ENCODE peak calls at places on chromosomes 3 and 15, in four cellular contexts. E is bronchial epithelial cell, P is OCI-LY7, T is mammary epithelial cell. H is an unnamed sample.

GRCh38 chr15:24684313-24684712 is 8.7 kb downstream of the NPAP1 start:
- DNase-seq in T (no peak), P (no peak), E (no peak), H (no peak)

GRCh38 chr3:76021376-76021775 is 236.0 kb upstream of the ZNF717 start:
- DNase-seq in T (no peak), E (peak), P (no peak), H (peak)

GRCh38 chr3:33544126-33544525 is 103.9 kb upstream of the UBP1 start:
- DNase-seq in P (no peak), E (no peak), T (no peak), H (no peak)

GRCh38 chr15:78059110-78059839 is 18.2 kb downstream of the TBC1D2B start:
- DNase-seq in P (peak), E (peak), T (no peak), H (peak)

GRCh38 chr15:40506964-40507571 is 36.3 kb downstream of the CHST14 start:
- DNase-seq in T (peak), P (peak), E (peak), H (peak)

GRCh38 chr15:50820808-50821382 is 55.4 kb upstream of the SPPL2A start:
- DNase-seq in P (no peak), E (no peak), T (peak), H (no peak)

GRCh38 chr3:147838650-147839049 is 429.5 kb downstream of the ZIC1 start:
- DNase-seq in T (peak), P (no peak), E (no peak), H (peak)

GRCh38 chr3:7630925-7631324 is 770.0 kb downstream of the GRM7 start:
- DNase-seq in P (no peak), E (no peak), T (no peak), H (peak)

GRCh38 chr3:122255757-122256439 is 69.2 kb upstream of the CSTA start:
- DNase-seq in P (peak), T (no peak), E (no peak), H (no peak)

GRCh38 chr3:154095832-154096421 is 25.3 kb upstream of the ARHGEF26 start:
- DNase-seq in P (no peak), T (no peak), E (peak), H (peak)

GRCh38 chr3:114451561-114452018 is 157.8 kb downstream of the TIGIT start:
- DNase-seq in T (peak), P (no peak), E (no peak), H (no peak)

GRCh38 chr15:78437107-78437761 is 782 bp upstream of the IREB2 start:
- DNase-seq in P (peak), T (no peak), E (no peak), H (no peak)

GRCh38 chr3:94303897-94304296 is 241.0 kb downstream of the NSUN3 start:
- DNase-seq in P (no peak), E (no peak), T (no peak), H (peak)

GRCh38 chr3:9014189-9014588 is 50.9 kb upstream of the RAD18 start:
- DNase-seq in T (no peak), E (peak), P (no peak), H (no peak)

GRCh38 chr15:25693321-25694237 is 169.5 kb downstream of the ATP10A start:
- DNase-seq in P (peak), E (no peak), T (no peak), H (no peak)

GRCh38 chr3:53845881-53846133 is 412 bp downstream of the CHDH start:
- DNase-seq in T (no peak), P (no peak), E (no peak), H (no peak)

GRCh38 chr3:53846851-53847155 is 435 bp downstream of the IL17RB start:
- DNase-seq in E (no peak), P (no peak), T (no peak), H (no peak)

GRCh38 chr3:53844262-53845102 is 1.7 kb downstream of the CHDH start:
- DNase-seq in T (no peak), P (peak), E (no peak), H (no peak)

GRCh38 chr3:53846134-53846850 is at the start of the genes CHDH and IL17RB:
- DNase-seq in T (peak), E (no peak), P (peak), H (peak)

GRCh38 chr3:53845103-53845880 is 927 bp downstream of the CHDH start:
- DNase-seq in E (peak), T (peak), P (peak), H (peak)
- TF ChIP-seq CTCF in E (peak), T (peak), P (peak), H (no peak)

GRCh38 chr15:84750583-84751092 is 2.2 kb downstream of the ZNF592 start:
- DNase-seq in E (no peak), P (peak), T (no peak), H (no peak)

GRCh38 chr15:84752195-84752594 is 3.8 kb downstream of the ZNF592 start:
- DNase-seq in E (no peak), T (no peak), P (no peak), H (no peak)

GRCh38 chr15:84749111-84749991 is 959 bp downstream of the ZNF592 start:
- DNase-seq in T (peak), P (peak), E (no peak), H (peak)

GRCh38 chr15:84747423-84748273 is 744 bp upstream of the ZNF592 start:
- DNase-seq in P (peak), T (peak), E (peak), H (peak)

GRCh38 chr15:84748274-84749110 is at the start of gene ZNF592:
- DNase-seq in T (peak), P (peak), E (peak), H (peak)
- TF ChIP-seq CTCF in T (no peak), P (peak), E (no peak), H (peak)

GRCh38 chr15:67501177-67501835 is 19.6 kb upstream of the C15orf61 start:
- DNase-seq in T (peak), P (peak), E (peak), H (peak)
- TF ChIP-seq CTCF in T (peak), P (peak), E (peak), H (peak)

GRCh38 chr15:29364429-29365078 is 94.9 kb upstream of the NSMCE3 start:
- DNase-seq in P (no peak), E (peak), T (peak), H (peak)
- TF ChIP-seq CTCF in P (peak), E (no peak), T (no peak), H (no peak)

DNA sequence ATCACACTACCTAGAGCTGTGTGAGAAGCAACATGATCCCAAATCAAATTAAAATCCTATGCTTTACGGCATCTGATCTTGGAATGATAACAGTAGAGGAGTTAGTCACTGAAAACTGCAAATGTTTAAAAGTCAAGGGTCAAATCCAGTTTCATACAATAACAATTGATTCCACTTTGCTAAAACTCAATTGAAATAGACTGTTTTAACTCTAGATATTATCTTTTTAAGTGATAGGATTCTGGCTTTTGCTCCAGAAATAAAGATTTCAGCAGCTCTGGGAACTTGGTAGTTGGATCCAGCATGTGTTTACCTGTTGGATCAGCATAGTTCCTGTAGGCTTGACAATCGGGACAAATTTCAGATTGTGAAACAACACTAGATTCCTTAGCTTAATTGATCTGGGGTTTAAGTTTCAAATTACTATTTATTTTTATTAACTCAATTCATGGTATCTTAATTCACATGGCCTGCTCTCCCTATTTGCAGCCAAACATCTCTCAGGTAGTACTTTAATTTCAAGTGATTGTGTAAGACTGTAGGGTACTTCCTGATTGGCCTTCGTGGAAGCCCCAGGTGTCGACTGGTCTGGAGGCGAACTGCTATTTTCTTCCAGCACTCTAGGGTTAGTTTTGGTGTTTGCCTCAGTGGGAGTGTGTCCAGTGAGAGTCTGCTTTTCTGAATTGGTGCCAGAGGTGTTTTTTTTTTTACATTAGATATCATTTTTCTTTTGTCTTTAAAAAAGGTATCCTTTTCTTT is 16.6 kb downstream of the NFKBIZ start:
- DNase-seq in E (peak), P (peak), T (no peak), H (no peak)
- TF ChIP-seq CTCF in E (no peak), P (peak), T (no peak), H (no peak)

GRCh38 chr3:188052229-188052965 is 101.6 kb upstream of the LPP start:
- DNase-seq in P (no peak), T (peak), E (no peak), H (no peak)
- TF ChIP-seq CTCF in P (peak), T (peak), E (peak), H (no peak)

GRCh38 chr3:27722957-27723802 is 1.1 kb upstream of the EOMES start:
- DNase-seq in P (no peak), T (no peak), E (no peak), H (no peak)

GRCh38 chr3:27720029-27720518 is 2.0 kb downstream of the EOMES start:
- DNase-seq in E (no peak), P (no peak), T (no peak), H (no peak)

GRCh38 chr3:27721717-27722564 is at the start of gene EOMES:
- DNase-seq in P (peak), T (peak), E (peak), H (peak)

GRCh38 chr3:27719306-27720003 is 2.7 kb downstream of the EOMES start:
- DNase-seq in P (no peak), E (no peak), T (no peak), H (no peak)

DNA sequence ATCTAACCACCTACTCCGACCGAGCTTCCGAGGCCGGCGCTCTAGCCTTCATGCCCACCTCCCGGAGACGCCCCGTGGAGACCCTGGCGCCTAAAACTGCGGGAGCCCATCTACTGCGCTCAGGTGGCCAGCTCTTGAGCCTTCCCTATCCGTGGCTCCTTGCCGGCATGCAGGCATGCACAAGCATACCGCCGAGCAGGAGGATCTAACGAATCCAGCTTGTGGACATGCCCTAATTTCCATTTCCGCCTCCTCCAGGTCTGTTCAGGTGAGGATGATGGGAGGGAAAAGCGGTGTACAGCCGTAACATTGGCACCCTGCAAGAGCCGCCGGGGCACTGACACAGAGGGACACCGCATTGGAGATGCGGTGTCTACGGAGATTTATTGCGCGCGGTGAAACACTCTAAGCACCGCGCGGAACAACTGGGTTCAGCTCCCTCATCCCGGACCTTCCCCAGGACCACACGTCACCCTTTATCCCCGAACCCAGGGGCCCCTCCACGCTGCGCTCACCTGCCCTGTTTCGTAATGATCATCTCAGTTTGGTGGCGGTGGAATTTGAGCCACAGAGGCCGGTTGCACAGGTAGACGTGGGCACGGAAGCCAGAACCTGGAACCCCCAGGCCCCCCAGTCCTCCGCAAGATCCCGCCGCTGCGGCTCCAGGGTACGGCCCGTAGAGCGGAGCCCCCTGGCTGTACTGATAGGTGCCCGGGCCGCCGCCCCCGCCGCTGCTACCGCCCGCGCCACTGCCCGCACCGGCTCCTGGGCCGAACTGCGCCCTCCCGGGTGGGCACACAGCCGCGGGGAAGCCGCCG is 1.0 kb downstream of the EOMES start:
- DNase-seq in T (peak), E (peak), P (no peak), H (peak)
- TF ChIP-seq CTCF in T (no peak), E (peak), P (peak), H (no peak)

GRCh38 chr3:179943097-179943880 is 93.4 kb downstream of the PEX5L start:
- DNase-seq in E (peak), T (no peak), P (no peak), H (no peak)
- TF ChIP-seq CTCF in E (no peak), T (no peak), P (no peak), H (no peak)

H was measured in MCF 10A.